ENCODE peak calls at places on chromosomes 3 and 15, in six cellular contexts. L is fibroblast of the aortic adventitia, I is type B pancreatic cell, D is endothelial cell, N is activated B cell treated with CpG ODN at 0.5 μM for 24 hours, A is HFF-Myc. M is an unnamed sample.

GRCh38 chr3:158233791-158234190 is 123.9 kb downstream of the RSRC1 start:
- DNase-seq in A (no peak), L (no peak), I (no peak), D (no peak), N (no peak), M (no peak)

GRCh38 chr3:17974206-17974841 is 231.9 kb upstream of the TBC1D5 start:
- DNase-seq in N (no peak), L (peak), A (no peak), D (no peak), I (no peak), M (no peak)

GRCh38 chr15:36415643-36416042 is 163.8 kb upstream of the CDIN1 start:
- DNase-seq in I (no peak), A (no peak), D (no peak), N (no peak), L (peak), M (no peak)

GRCh38 chr3:10394491-10395025 is 73.6 kb upstream of the SEC13 start:
- DNase-seq in I (no peak), A (no peak), N (no peak), L (no peak), D (no peak), M (no peak)

GRCh38 chr3:31661993-31662392 is 129.3 kb downstream of the STT3B start:
- DNase-seq in I (no peak), D (no peak), L (no peak), N (no peak), A (no peak), M (no peak)

GRCh38 chr3:18134386-18135082 is 290.6 kb downstream of the SATB1 start:
- DNase-seq in I (no peak), L (peak), N (no peak), A (no peak), D (no peak), M (no peak)

GRCh38 chr3:42347928-42348327 is 62.5 kb downstream of the LYZL4 start:
- DNase-seq in N (no peak), I (no peak), D (no peak), L (no peak), A (no peak), M (no peak)

GRCh38 chr3:32712506-32713055 is 27.6 kb downstream of the CNOT10 start:
- DNase-seq in I (no peak), D (no peak), N (no peak), L (no peak), A (no peak), M (no peak)

GRCh38 chr3:9248232-9249191 is 934 bp downstream of the SRGAP3 start:
- DNase-seq in N (no peak), D (no peak), A (no peak), I (no peak), L (no peak), M (no peak)

GRCh38 chr3:50278868-50279224 is at the start of gene LSMEM2:
- DNase-seq in D (no peak), L (no peak), N (no peak), I (no peak), A (no peak), M (no peak)

GRCh38 chr15:62228604-62229003 is 63.5 kb upstream of the C2CD4B start:
- DNase-seq in N (no peak), I (no peak), A (no peak), D (no peak), L (no peak), M (no peak)

GRCh38 chr15:69873807-69874206 is 223.9 kb downstream of the TLE3 start:
- DNase-seq in I (no peak), N (no peak), L (no peak), A (no peak), D (no peak), M (no peak)

GRCh38 chr3:58496206-58496605 is 4.3 kb downstream of the KCTD6 start:
- DNase-seq in L (peak), I (no peak), A (no peak), N (no peak), D (no peak), M (no peak)

GRCh38 chr3:121295966-121296365 is 249.8 kb downstream of the POLQ start:
- DNase-seq in I (no peak), L (no peak), D (no peak), A (no peak), N (no peak), M (no peak)

GRCh38 chr3:37991109-37991508 is 523 bp downstream of the VILL start:
- DNase-seq in N (no peak), D (no peak), L (no peak), I (no peak), A (no peak), M (no peak)

GRCh38 chr3:194986208-194987043 is 284.5 kb downstream of the XXYLT1 start:
- DNase-seq in I (peak), N (no peak), A (no peak), D (no peak), L (peak), M (peak)

GRCh38 chr15:71256934-71257333 is 141.7 kb downstream of the THSD4 start:
- DNase-seq in D (no peak), L (no peak), I (no peak), A (no peak), N (no peak), M (no peak)

GRCh38 chr3:150136242-150136641 is 165.5 kb upstream of the PFN2 start:
- DNase-seq in D (no peak), N (no peak), I (no peak), L (no peak), A (no peak), M (no peak)

GRCh38 chr3:141011511-141012262 is 39.5 kb upstream of the SPSB4 start:
- DNase-seq in A (peak), D (peak), L (peak), N (peak), I (peak), M (peak)

GRCh38 chr3:169246158-169246557 is 417.4 kb downstream of the MECOM start:
- DNase-seq in D (no peak), I (no peak), A (no peak), N (no peak), L (no peak), M (no peak)

GRCh38 chr15:40441736-40442531 is 1.2 kb downstream of the BAHD1 start:
- DNase-seq in D (peak), A (no peak), N (peak), I (no peak), L (no peak), M (no peak)

GRCh38 chr3:120144267-120144666 is 50.0 kb upstream of the GSK3B start:
- DNase-seq in A (no peak), L (peak), D (no peak), I (no peak), N (no peak), M (peak)

GRCh38 chr3:139572847-139573672 is 33.5 kb upstream of the RBP1 start:
- DNase-seq in N (no peak), A (no peak), D (no peak), I (no peak), L (peak), M (no peak)

GRCh38 chr3:157101470-157101869 is 58.5 kb downstream of the CCNL1 start:
- DNase-seq in A (no peak), D (no peak), N (no peak), L (no peak), I (no peak), M (no peak)

GRCh38 chr3:159872374-159873109 is 116.1 kb upstream of the IL12A start:
- DNase-seq in A (peak), N (no peak), L (peak), I (no peak), D (no peak), M (no peak)
- TF ChIP-seq CTCF in A (peak), N (no peak), L (peak), I (no peak), D (no peak), M (no peak)

DNA sequence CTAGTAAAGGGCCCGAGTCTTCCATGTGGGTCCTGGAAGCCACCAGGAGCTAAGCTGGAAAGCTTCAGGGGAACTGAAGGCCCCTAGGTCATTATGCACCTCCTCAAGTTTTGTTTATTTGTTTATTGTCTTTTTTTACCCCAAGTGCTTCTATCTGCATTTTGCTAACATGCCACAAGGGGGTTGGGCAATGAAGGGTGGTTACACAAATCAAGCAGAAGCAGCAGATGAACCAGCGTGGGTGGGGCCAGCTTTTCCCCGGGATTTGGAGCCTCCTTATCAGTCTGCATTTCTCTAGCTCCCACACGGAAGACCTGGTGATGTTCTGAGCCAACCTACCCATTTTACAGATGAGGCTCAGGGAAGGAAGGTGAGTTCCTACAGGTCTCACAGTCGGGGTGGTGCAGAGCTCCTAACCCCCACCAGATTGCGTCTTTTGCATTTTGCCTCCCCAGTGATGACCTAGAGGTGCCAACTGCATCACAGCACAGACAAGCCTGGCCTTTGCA is 16.8 kb downstream of the TMC3 start:
- DNase-seq in I (no peak), L (no peak), A (no peak), N (no peak), D (no peak), M (no peak)
- TF ChIP-seq CTCF in I (no peak), L (peak), A (no peak), N (no peak), D (no peak), M (no peak)

GRCh38 chr3:107062787-107063186 is 314.5 kb upstream of the CCDC54 start:
- DNase-seq in D (no peak), A (no peak), N (no peak), L (peak), I (no peak), M (no peak)

GRCh38 chr3:107065094-107065861 is 312.0 kb upstream of the CCDC54 start:
- DNase-seq in I (no peak), A (no peak), L (peak), N (no peak), D (peak), M (no peak)

GRCh38 chr3:107062310-107062709 is 314.9 kb upstream of the CCDC54 start:
- DNase-seq in A (no peak), I (no peak), L (no peak), N (no peak), D (no peak), M (no peak)

GRCh38 chr3:107063351-107063750 is 313.9 kb upstream of the CCDC54 start:
- DNase-seq in L (peak), N (no peak), I (no peak), A (no peak), D (no peak), M (peak)

DNA sequence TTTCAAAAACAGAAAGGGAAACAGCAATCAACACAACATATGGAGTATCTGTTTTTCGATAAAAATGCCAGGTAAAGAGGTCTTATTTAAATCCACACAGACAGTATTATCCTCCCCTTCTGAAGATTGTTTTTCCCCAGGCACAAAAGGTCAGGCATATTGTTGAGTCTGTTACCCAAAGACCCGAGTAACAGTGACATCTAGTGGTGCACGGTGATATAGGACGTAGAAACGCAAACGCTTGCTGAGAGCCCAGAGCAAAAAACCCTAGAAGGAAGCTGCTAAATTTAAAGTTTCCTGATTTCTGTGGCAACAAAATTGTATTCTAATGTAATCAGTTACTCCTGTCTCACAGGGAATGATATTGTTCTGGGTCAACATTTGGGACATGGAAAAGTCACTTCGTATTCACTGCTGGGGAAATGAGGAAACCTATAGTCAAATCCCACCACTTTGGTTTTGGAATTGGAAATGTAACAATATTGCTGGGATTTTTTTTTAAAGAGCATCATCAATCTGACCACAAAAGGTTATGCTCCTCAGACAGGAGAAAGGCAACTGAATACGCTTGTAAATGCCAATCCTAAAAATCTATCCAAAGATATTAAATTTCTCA is 312.7 kb upstream of the CCDC54 start:
- DNase-seq in I (peak), L (peak), A (peak), N (no peak), D (peak), M (peak)
- TF ChIP-seq CTCF in I (peak), L (peak), A (peak), N (peak), D (peak), M (peak)

GRCh38 chr3:104461431-104461830 is 905.3 kb upstream of the ALCAM start:
- DNase-seq in L (peak), N (no peak), A (no peak), I (no peak), D (no peak), M (no peak)

GRCh38 chr3:104458657-104459056 is 908.1 kb upstream of the ALCAM start:
- DNase-seq in I (no peak), A (no peak), D (no peak), L (no peak), N (no peak), M (no peak)

DNA sequence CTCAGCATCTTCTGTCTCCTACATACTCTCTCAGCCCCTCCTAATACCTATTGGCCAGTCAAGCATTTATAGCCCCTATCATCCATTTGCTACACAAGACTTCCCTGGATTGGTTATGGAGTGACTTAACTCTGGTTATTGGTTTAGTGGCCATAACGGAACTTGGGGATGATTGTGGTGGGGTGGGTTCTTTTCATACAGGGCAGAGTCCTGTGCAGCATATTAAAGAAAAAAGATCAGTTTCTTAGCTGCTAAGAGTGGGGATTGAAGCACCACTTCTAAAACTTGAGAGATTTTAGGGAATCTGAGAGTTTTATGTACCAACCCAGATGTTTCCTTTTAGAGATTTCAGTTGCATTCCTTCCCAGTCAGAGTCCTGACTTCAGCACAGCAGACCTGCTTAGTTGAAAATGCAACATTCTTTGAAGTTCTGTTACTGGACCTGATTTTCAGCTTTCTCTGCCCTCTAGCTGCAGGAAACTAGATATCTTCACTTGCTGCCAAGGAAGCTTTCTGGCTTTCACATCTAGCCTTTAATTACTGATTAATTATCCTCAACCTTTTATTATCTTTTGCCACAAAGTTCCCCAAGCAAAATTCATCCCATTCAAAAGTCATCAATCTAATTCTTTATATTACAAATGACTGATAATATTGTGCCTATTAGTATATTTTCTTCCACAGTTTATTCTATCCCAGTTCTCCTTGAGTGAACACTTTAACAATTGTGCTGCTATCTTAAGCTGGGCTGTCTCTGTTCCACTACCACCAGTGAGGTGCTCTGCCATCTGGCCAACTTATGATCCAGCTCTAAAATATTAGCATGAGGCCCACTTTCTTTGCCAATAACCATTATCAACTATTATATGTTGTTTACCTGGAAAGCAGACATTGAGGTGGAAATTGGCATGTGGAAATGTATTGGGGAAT is 906.0 kb upstream of the ALCAM start:
- DNase-seq in D (no peak), A (peak), N (no peak), I (no peak), L (peak), M (peak)
- TF ChIP-seq CTCF in D (no peak), A (no peak), N (no peak), I (peak), L (peak), M (peak)

GRCh38 chr3:63232764-63233396 is 45.2 kb upstream of the SYNPR start:
- DNase-seq in N (no peak), L (peak), A (no peak), D (no peak), I (no peak), M (no peak)

GRCh38 chr3:63228087-63228486 is 50.0 kb upstream of the SYNPR start:
- DNase-seq in I (no peak), L (no peak), N (no peak), D (no peak), A (no peak), M (no peak)

GRCh38 chr3:63231556-63231955 is 46.6 kb upstream of the SYNPR start:
- DNase-seq in L (no peak), A (no peak), D (no peak), N (no peak), I (no peak), M (no peak)

GRCh38 chr3:63230146-63230545 is 48.0 kb upstream of the SYNPR start:
- DNase-seq in I (no peak), A (no peak), N (no peak), L (no peak), D (no peak), M (no peak)

DNA sequence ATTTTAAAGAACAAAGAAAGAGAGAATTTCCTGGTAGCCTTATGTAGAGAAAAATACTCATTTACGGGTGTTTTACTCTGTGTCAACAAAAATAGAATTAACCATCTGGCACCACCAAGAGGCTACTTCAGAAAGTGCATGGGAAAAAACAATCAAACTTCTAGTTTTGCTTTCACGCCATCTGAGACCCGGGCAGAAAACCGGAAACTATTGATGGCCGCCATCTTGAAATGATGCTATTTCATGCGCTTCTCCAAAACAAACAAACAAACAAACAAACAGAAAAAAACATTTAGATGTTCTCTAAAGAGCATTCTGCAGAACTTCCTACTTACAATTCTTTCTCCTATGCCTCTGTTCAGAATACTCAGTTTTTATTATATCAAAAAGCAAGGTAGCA is 49.4 kb upstream of the SYNPR start:
- DNase-seq in A (peak), L (peak), D (peak), I (no peak), N (no peak), M (no peak)
- TF ChIP-seq CTCF in A (peak), L (peak), D (peak), I (peak), N (no peak), M (peak)

GRCh38 chr3:20890124-20890523 is 704.1 kb upstream of the SGO1 start:
- DNase-seq in I (no peak), D (no peak), A (no peak), N (no peak), L (no peak), M (no peak)
- TF ChIP-seq CTCF in I (no peak), D (no peak), A (no peak), N (no peak), L (no peak), M (no peak)

GRCh38 chr3:41073190-41073589 is 126.1 kb upstream of the CTNNB1 start:
- DNase-seq in D (no peak), N (no peak), I (no peak), L (peak), A (no peak), M (no peak)

GRCh38 chr3:41076399-41076798 is 122.9 kb upstream of the CTNNB1 start:
- DNase-seq in A (no peak), I (no peak), D (no peak), N (no peak), L (no peak), M (no peak)

GRCh38 chr3:41075958-41076357 is 123.3 kb upstream of the CTNNB1 start:
- DNase-seq in N (no peak), D (no peak), L (peak), I (no peak), A (no peak), M (no peak)
- TF ChIP-seq CTCF in N (no peak), D (no peak), L (no peak), I (no peak), A (no peak), M (no peak)

GRCh38 chr3:186261638-186262037 is 100.4 kb downstream of the DGKG start:
- DNase-seq in A (no peak), L (no peak), N (no peak), I (no peak), D (peak), M (no peak)
- TF ChIP-seq CTCF in A (no peak), L (peak), N (no peak), I (peak), D (peak), M (no peak)

DNA sequence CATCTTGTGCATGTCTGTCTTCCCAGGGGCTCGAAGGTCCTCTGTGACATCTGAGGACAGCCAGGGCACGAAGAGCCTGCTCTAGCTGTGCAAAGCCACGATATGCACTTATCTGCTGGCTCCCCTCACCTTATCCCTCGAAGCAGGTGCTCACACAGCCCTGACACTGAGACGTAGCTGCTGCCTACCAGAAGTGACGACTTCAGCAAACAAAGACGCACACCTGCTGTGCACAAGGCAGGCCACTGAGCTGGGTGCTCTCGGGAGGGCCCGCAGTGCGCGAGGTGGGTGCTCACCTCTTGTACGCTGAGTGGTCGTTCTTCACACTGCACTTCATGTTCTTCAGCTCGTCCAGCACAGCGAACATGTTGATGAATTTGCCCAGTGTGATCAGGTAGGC is 37.3 kb downstream of the CYFIP1 start:
- DNase-seq in A (no peak), I (no peak), N (no peak), D (no peak), L (no peak), M (no peak)
- TF ChIP-seq CTCF in A (no peak), I (no peak), N (no peak), D (no peak), L (no peak), M (no peak)

M was measured in kidney epithelial cell.